ENCODE peak calls at places on chromosome 18, in eight cellular contexts. A is lower leg skin; H is NCI-H446; E is activated naive CD4-positive, alpha-beta T cell treated with anti-CD3 and anti-CD28 coated beads, Interleukin-2, amount 10 ng/mL, durations not matched to agents 7 days and 5 days; P is NCI-H2171 treated with DMSO at 0.1 percent for 48 hours; O is A172; L is CD8-positive, alpha-beta T cell; X is upper lobe of right lung. U is an unnamed sample.

GRCh38 chr18:6729247-6730091 is at the start of gene ARHGAP28:
- DNase-seq in A (peak; percentile 40), H (peak; percentile 14), E (peak; percentile 22), P (peak; percentile 98), O (peak; percentile 42), L (no peak), X (peak; percentile 91), U (peak; percentile 8)

GRCh38 chr18:34592961-34593382 is 117.1 kb upstream of the DTNA start:
- DNase-seq in A (peak; percentile 19), H (peak; percentile 44), E (no peak), P (no peak), O (peak; percentile 74), L (no peak), X (no peak), U (peak; percentile 82)

GRCh38 chr18:44715245-44715644 is 34.6 kb downstream of the SETBP1 start:
- DNase-seq in A (peak; percentile 66), H (peak; percentile 24), E (no peak), P (peak; percentile 22), O (peak; percentile 28), L (no peak), X (no peak), U (no peak)

GRCh38 chr18:29147944-29148343 is 971.0 kb upstream of the CDH2 start:
- DNase-seq in A (no peak), H (peak; percentile 12), E (no peak), P (peak; percentile 76), O (peak; percentile 75), L (no peak), X (no peak), U (peak; percentile 77)

GRCh38 chr18:55998071-55998522 is 410.1 kb upstream of the TCF4 start:
- DNase-seq in A (no peak), H (peak; percentile 91), E (no peak), P (peak; percentile 64), O (no peak), L (no peak), X (no peak), U (no peak)

GRCh38 chr18:79770826-79771225 is 26.9 kb upstream of the KCNG2 start:
- DNase-seq in A (no peak), H (no peak), E (no peak), P (no peak), O (no peak), L (no peak), X (peak; percentile 11), U (no peak)

GRCh38 chr18:34458371-34458770 is 233.7 kb upstream of the NOL4 start:
- DNase-seq in A (no peak), H (peak; percentile 10), E (no peak), P (no peak), O (no peak), L (no peak), X (no peak), U (peak; percentile 77)

GRCh38 chr18:58505181-58505580 is 123.7 kb downstream of the ALPK2 start:
- DNase-seq in A (no peak), H (no peak), E (peak; percentile 79), P (no peak), O (no peak), L (no peak), X (no peak), U (no peak)

GRCh38 chr18:73688851-73689659 is 458.6 kb downstream of the FBXO15 start:
- DNase-seq in A (no peak), H (no peak), E (no peak), P (no peak), O (peak; percentile 29), L (no peak), X (no peak), U (peak; percentile 75)

GRCh38 chr18:74498712-74499629 is 2.8 kb downstream of the CNDP2 start:
- DNase-seq in A (peak; percentile 49), H (no peak), E (peak; percentile 85), P (no peak), O (no peak), L (peak; percentile 43), X (peak; percentile 90), U (peak; percentile 86)

GRCh38 chr18:8705280-8705940 is at the start of gene MTCL1:
- DNase-seq in A (no peak), H (peak; percentile 74), E (peak; percentile 42), P (peak; percentile 56), O (peak; percentile 47), L (no peak), X (peak; percentile 75), U (peak; percentile 69)

GRCh38 chr18:3604626-3605408 is 154.8 kb downstream of the TGIF1 start:
- DNase-seq in A (no peak), H (no peak), E (peak; percentile 49), P (no peak), O (peak; percentile 93), L (no peak), X (no peak), U (peak; percentile 96)

GRCh38 chr18:9684901-9685738 is 23.0 kb upstream of the RAB31 start:
- DNase-seq in A (no peak), H (no peak), E (no peak), P (no peak), O (no peak), L (no peak), X (peak; percentile 74), U (peak; percentile 85)

GRCh38 chr18:9017170-9017899 is 85.2 kb upstream of the NDUFV2 start:
- DNase-seq in A (peak; percentile 64), H (no peak), E (peak; percentile 66), P (no peak), O (peak; percentile 93), L (no peak), X (peak; percentile 68), U (peak; percentile 94)

GRCh38 chr18:6482198-6482977 is 67.7 kb upstream of the L3MBTL4 start:
- DNase-seq in A (peak; percentile 66), H (no peak), E (no peak), P (peak; percentile 83), O (no peak), L (no peak), X (peak; percentile 84), U (peak; percentile 3)

GRCh38 chr18:41113885-41114482 is 841.0 kb upstream of the PIK3C3 start:
- DNase-seq in A (no peak), H (no peak), E (no peak), P (no peak), O (no peak), L (no peak), X (no peak), U (no peak)

GRCh38 chr18:8299054-8299708 is 310.1 kb upstream of the RAB12 start:
- DNase-seq in A (no peak), H (no peak), E (no peak), P (no peak), O (no peak), L (no peak), X (no peak), U (no peak)